ENCODE peak calls at places on chromosomes 16 and 17, in eight cellular contexts. One of them, this sample, is unnamed.

GRCh38 chr17:78884148-78884870 is 18.7 kb downstream of the CEP295NL start:
- DNase-seq in NCI-H510A treated with DMSO at 0.1 percent for 48 hours: no peak
- DNase-seq in endothelial cell of umbilical vein: no peak
- DNase-seq in iPS-NIHi11: peak; percentile 39
- DNase-seq in foreskin fibroblast: peak; percentile 62
- DNase-seq in AG09319: no peak
- DNase-seq in NCI-H1694 treated with DMSO at 0.1 percent for 48 hours: no peak
- DNase-seq in stimulated activated naive B cell treated with anti-CD40 and anti-IgM and Interleukin-4, amounts not matched to agents 10 μg/mL and 1 μg/mL and 100 μg/mL, for 72 hours: no peak
- DNase-seq in this sample: no peak

GRCh38 chr16:89764711-89765201 is 43.4 kb downstream of the ZNF276 start:
- DNase-seq in NCI-H1694 treated with DMSO at 0.1 percent for 48 hours: no peak
- DNase-seq in endothelial cell of umbilical vein: no peak
- DNase-seq in AG09319: no peak
- DNase-seq in foreskin fibroblast: no peak
- DNase-seq in NCI-H510A treated with DMSO at 0.1 percent for 48 hours: no peak
- DNase-seq in stimulated activated naive B cell treated with anti-CD40 and anti-IgM and Interleukin-4, amounts not matched to agents 10 μg/mL and 1 μg/mL and 100 μg/mL, for 72 hours: peak; percentile 67
- DNase-seq in iPS-NIHi11: no peak
- DNase-seq in this sample: peak; percentile 24

GRCh38 chr17:8611671-8612298 is 18.7 kb downstream of the MYH10 start:
- DNase-seq in stimulated activated naive B cell treated with anti-CD40 and anti-IgM and Interleukin-4, amounts not matched to agents 10 μg/mL and 1 μg/mL and 100 μg/mL, for 72 hours: no peak
- DNase-seq in iPS-NIHi11: no peak
- DNase-seq in endothelial cell of umbilical vein: no peak
- DNase-seq in AG09319: no peak
- DNase-seq in foreskin fibroblast: peak; percentile 57
- DNase-seq in NCI-H510A treated with DMSO at 0.1 percent for 48 hours: no peak
- DNase-seq in NCI-H1694 treated with DMSO at 0.1 percent for 48 hours: no peak
- DNase-seq in this sample: peak; percentile 11

GRCh38 chr17:82678265-82678891 is 20.1 kb downstream of the RAB40B start:
- DNase-seq in foreskin fibroblast: no peak
- DNase-seq in endothelial cell of umbilical vein: no peak
- DNase-seq in AG09319: no peak
- DNase-seq in iPS-NIHi11: no peak
- DNase-seq in stimulated activated naive B cell treated with anti-CD40 and anti-IgM and Interleukin-4, amounts not matched to agents 10 μg/mL and 1 μg/mL and 100 μg/mL, for 72 hours: no peak
- DNase-seq in NCI-H510A treated with DMSO at 0.1 percent for 48 hours: no peak
- DNase-seq in NCI-H1694 treated with DMSO at 0.1 percent for 48 hours: no peak
- DNase-seq in this sample: no peak

GRCh38 chr16:80816372-80816771 is 12.0 kb upstream of the CDYL2 start:
- DNase-seq in stimulated activated naive B cell treated with anti-CD40 and anti-IgM and Interleukin-4, amounts not matched to agents 10 μg/mL and 1 μg/mL and 100 μg/mL, for 72 hours: no peak
- DNase-seq in foreskin fibroblast: no peak
- DNase-seq in endothelial cell of umbilical vein: no peak
- DNase-seq in NCI-H1694 treated with DMSO at 0.1 percent for 48 hours: no peak
- DNase-seq in iPS-NIHi11: no peak
- DNase-seq in AG09319: no peak
- DNase-seq in NCI-H510A treated with DMSO at 0.1 percent for 48 hours: no peak
- DNase-seq in this sample: no peak

GRCh38 chr16:53098526-53099317 is 43.9 kb downstream of the CHD9 start:
- DNase-seq in NCI-H510A treated with DMSO at 0.1 percent for 48 hours: peak; percentile 63
- DNase-seq in NCI-H1694 treated with DMSO at 0.1 percent for 48 hours: peak; percentile 61
- DNase-seq in iPS-NIHi11: peak; percentile 39
- DNase-seq in foreskin fibroblast: peak; percentile 97
- DNase-seq in AG09319: no peak
- DNase-seq in endothelial cell of umbilical vein: peak; percentile 95
- DNase-seq in stimulated activated naive B cell treated with anti-CD40 and anti-IgM and Interleukin-4, amounts not matched to agents 10 μg/mL and 1 μg/mL and 100 μg/mL, for 72 hours: peak; percentile 77
- DNase-seq in this sample: peak; percentile 96

GRCh38 chr17:42340691-42341127 is 47.5 kb downstream of the STAT3 start:
- DNase-seq in stimulated activated naive B cell treated with anti-CD40 and anti-IgM and Interleukin-4, amounts not matched to agents 10 μg/mL and 1 μg/mL and 100 μg/mL, for 72 hours: no peak
- DNase-seq in endothelial cell of umbilical vein: no peak
- DNase-seq in NCI-H510A treated with DMSO at 0.1 percent for 48 hours: no peak
- DNase-seq in iPS-NIHi11: no peak
- DNase-seq in NCI-H1694 treated with DMSO at 0.1 percent for 48 hours: no peak
- DNase-seq in AG09319: no peak
- DNase-seq in foreskin fibroblast: peak; percentile 18
- DNase-seq in this sample: no peak

GRCh38 chr17:52982331-52982730 is 823.8 kb upstream of the CA10 start:
- DNase-seq in endothelial cell of umbilical vein: no peak
- DNase-seq in iPS-NIHi11: no peak
- DNase-seq in foreskin fibroblast: no peak
- DNase-seq in NCI-H510A treated with DMSO at 0.1 percent for 48 hours: no peak
- DNase-seq in stimulated activated naive B cell treated with anti-CD40 and anti-IgM and Interleukin-4, amounts not matched to agents 10 μg/mL and 1 μg/mL and 100 μg/mL, for 72 hours: no peak
- DNase-seq in AG09319: no peak
- DNase-seq in NCI-H1694 treated with DMSO at 0.1 percent for 48 hours: no peak
- DNase-seq in this sample: no peak

GRCh38 chr16:87342978-87343752 is 26.0 kb upstream of the C16orf95 start:
- DNase-seq in foreskin fibroblast: no peak
- DNase-seq in iPS-NIHi11: no peak
- DNase-seq in stimulated activated naive B cell treated with anti-CD40 and anti-IgM and Interleukin-4, amounts not matched to agents 10 μg/mL and 1 μg/mL and 100 μg/mL, for 72 hours: no peak
- DNase-seq in AG09319: no peak
- DNase-seq in endothelial cell of umbilical vein: no peak
- DNase-seq in NCI-H510A treated with DMSO at 0.1 percent for 48 hours: no peak
- DNase-seq in NCI-H1694 treated with DMSO at 0.1 percent for 48 hours: no peak
- DNase-seq in this sample: no peak

GRCh38 chr17:68782829-68783228 is 172.4 kb downstream of the ABCA8 start:
- DNase-seq in NCI-H510A treated with DMSO at 0.1 percent for 48 hours: no peak
- DNase-seq in stimulated activated naive B cell treated with anti-CD40 and anti-IgM and Interleukin-4, amounts not matched to agents 10 μg/mL and 1 μg/mL and 100 μg/mL, for 72 hours: no peak
- DNase-seq in foreskin fibroblast: peak; percentile 87
- DNase-seq in iPS-NIHi11: no peak
- DNase-seq in NCI-H1694 treated with DMSO at 0.1 percent for 48 hours: no peak
- DNase-seq in endothelial cell of umbilical vein: no peak
- DNase-seq in AG09319: peak; percentile 88
- DNase-seq in this sample: peak; percentile 97

GRCh38 chr16:68972720-68973119 is 129.4 kb downstream of the TANGO6 start:
- DNase-seq in foreskin fibroblast: peak; percentile 80
- DNase-seq in stimulated activated naive B cell treated with anti-CD40 and anti-IgM and Interleukin-4, amounts not matched to agents 10 μg/mL and 1 μg/mL and 100 μg/mL, for 72 hours: no peak
- DNase-seq in AG09319: no peak
- DNase-seq in NCI-H1694 treated with DMSO at 0.1 percent for 48 hours: peak; percentile 26
- DNase-seq in iPS-NIHi11: peak; percentile 67
- DNase-seq in endothelial cell of umbilical vein: peak; percentile 81
- DNase-seq in NCI-H510A treated with DMSO at 0.1 percent for 48 hours: peak; percentile 62
- DNase-seq in this sample: peak; percentile 39

GRCh38 chr16:89949121-89949742 is 677 bp downstream of the DEF8 start:
- DNase-seq in stimulated activated naive B cell treated with anti-CD40 and anti-IgM and Interleukin-4, amounts not matched to agents 10 μg/mL and 1 μg/mL and 100 μg/mL, for 72 hours: no peak
- DNase-seq in foreskin fibroblast: peak; percentile 16
- DNase-seq in endothelial cell of umbilical vein: no peak
- DNase-seq in NCI-H1694 treated with DMSO at 0.1 percent for 48 hours: no peak
- DNase-seq in AG09319: no peak
- DNase-seq in iPS-NIHi11: no peak
- DNase-seq in NCI-H510A treated with DMSO at 0.1 percent for 48 hours: no peak
- DNase-seq in this sample: no peak

GRCh38 chr17:47702391-47702995 is 8.5 kb downstream of the TBKBP1 start:
- DNase-seq in foreskin fibroblast: no peak
- DNase-seq in endothelial cell of umbilical vein: no peak
- DNase-seq in NCI-H510A treated with DMSO at 0.1 percent for 48 hours: no peak
- DNase-seq in stimulated activated naive B cell treated with anti-CD40 and anti-IgM and Interleukin-4, amounts not matched to agents 10 μg/mL and 1 μg/mL and 100 μg/mL, for 72 hours: no peak
- DNase-seq in AG09319: no peak
- DNase-seq in NCI-H1694 treated with DMSO at 0.1 percent for 48 hours: no peak
- DNase-seq in iPS-NIHi11: no peak
- DNase-seq in this sample: no peak

GRCh38 chr17:177762-178161 is 3.7 kb downstream of the DOC2B start:
- DNase-seq in iPS-NIHi11: no peak
- DNase-seq in stimulated activated naive B cell treated with anti-CD40 and anti-IgM and Interleukin-4, amounts not matched to agents 10 μg/mL and 1 μg/mL and 100 μg/mL, for 72 hours: no peak
- DNase-seq in NCI-H510A treated with DMSO at 0.1 percent for 48 hours: no peak
- DNase-seq in endothelial cell of umbilical vein: no peak
- DNase-seq in AG09319: no peak
- DNase-seq in foreskin fibroblast: no peak
- DNase-seq in NCI-H1694 treated with DMSO at 0.1 percent for 48 hours: no peak
- DNase-seq in this sample: no peak

GRCh38 chr16:85077039-85077438 is 35.2 kb downstream of the CIBAR2 start:
- DNase-seq in endothelial cell of umbilical vein: no peak
- DNase-seq in AG09319: no peak
- DNase-seq in foreskin fibroblast: no peak
- DNase-seq in iPS-NIHi11: no peak
- DNase-seq in stimulated activated naive B cell treated with anti-CD40 and anti-IgM and Interleukin-4, amounts not matched to agents 10 μg/mL and 1 μg/mL and 100 μg/mL, for 72 hours: no peak
- DNase-seq in NCI-H1694 treated with DMSO at 0.1 percent for 48 hours: no peak
- DNase-seq in NCI-H510A treated with DMSO at 0.1 percent for 48 hours: no peak
- DNase-seq in this sample: no peak

GRCh38 chr17:67980456-67980855 is 15.8 kb downstream of the C17orf58 start:
- DNase-seq in AG09319: no peak
- DNase-seq in stimulated activated naive B cell treated with anti-CD40 and anti-IgM and Interleukin-4, amounts not matched to agents 10 μg/mL and 1 μg/mL and 100 μg/mL, for 72 hours: no peak
- DNase-seq in iPS-NIHi11: no peak
- DNase-seq in endothelial cell of umbilical vein: no peak
- DNase-seq in NCI-H1694 treated with DMSO at 0.1 percent for 48 hours: no peak
- DNase-seq in foreskin fibroblast: no peak
- DNase-seq in NCI-H510A treated with DMSO at 0.1 percent for 48 hours: no peak
- DNase-seq in this sample: no peak

GRCh38 chr16:9138731-9139501 is 47.5 kb downstream of the HAPSTR1 start:
- DNase-seq in stimulated activated naive B cell treated with anti-CD40 and anti-IgM and Interleukin-4, amounts not matched to agents 10 μg/mL and 1 μg/mL and 100 μg/mL, for 72 hours: peak; percentile 52
- DNase-seq in iPS-NIHi11: peak; percentile 80
- DNase-seq in AG09319: no peak
- DNase-seq in NCI-H510A treated with DMSO at 0.1 percent for 48 hours: peak; percentile 40
- DNase-seq in NCI-H1694 treated with DMSO at 0.1 percent for 48 hours: peak; percentile 61
- DNase-seq in endothelial cell of umbilical vein: peak; percentile 60
- DNase-seq in foreskin fibroblast: peak; percentile 84
- DNase-seq in this sample: peak; percentile 51

GRCh38 chr17:33523577-33523981 is 230.5 kb upstream of the ASIC2 start:
- DNase-seq in NCI-H1694 treated with DMSO at 0.1 percent for 48 hours: no peak
- DNase-seq in endothelial cell of umbilical vein: no peak
- DNase-seq in iPS-NIHi11: no peak
- DNase-seq in AG09319: no peak
- DNase-seq in foreskin fibroblast: no peak
- DNase-seq in NCI-H510A treated with DMSO at 0.1 percent for 48 hours: no peak
- DNase-seq in stimulated activated naive B cell treated with anti-CD40 and anti-IgM and Interleukin-4, amounts not matched to agents 10 μg/mL and 1 μg/mL and 100 μg/mL, for 72 hours: no peak
- DNase-seq in this sample: no peak

GRCh38 chr17:81044764-81045589 is 10.0 kb downstream of the BAIAP2 start:
- DNase-seq in foreskin fibroblast: peak; percentile 77
- DNase-seq in AG09319: peak; percentile 39
- DNase-seq in iPS-NIHi11: no peak
- DNase-seq in NCI-H1694 treated with DMSO at 0.1 percent for 48 hours: no peak
- DNase-seq in endothelial cell of umbilical vein: peak; percentile 85
- DNase-seq in stimulated activated naive B cell treated with anti-CD40 and anti-IgM and Interleukin-4, amounts not matched to agents 10 μg/mL and 1 μg/mL and 100 μg/mL, for 72 hours: no peak
- DNase-seq in NCI-H510A treated with DMSO at 0.1 percent for 48 hours: peak; percentile 69
- DNase-seq in this sample: peak; percentile 63

GRCh38 chr16:66923247-66923851 is 2.0 kb downstream of the RRAD start:
- DNase-seq in NCI-H1694 treated with DMSO at 0.1 percent for 48 hours: peak; percentile 81
- DNase-seq in NCI-H510A treated with DMSO at 0.1 percent for 48 hours: no peak
- DNase-seq in endothelial cell of umbilical vein: no peak
- DNase-seq in foreskin fibroblast: no peak
- DNase-seq in iPS-NIHi11: no peak
- DNase-seq in AG09319: no peak
- DNase-seq in stimulated activated naive B cell treated with anti-CD40 and anti-IgM and Interleukin-4, amounts not matched to agents 10 μg/mL and 1 μg/mL and 100 μg/mL, for 72 hours: no peak
- DNase-seq in this sample: no peak

GRCh38 chr17:60641810-60642220 is 35.8 kb upstream of the BCAS3 start:
- DNase-seq in foreskin fibroblast: peak; percentile 84
- DNase-seq in endothelial cell of umbilical vein: peak; percentile 87
- DNase-seq in NCI-H1694 treated with DMSO at 0.1 percent for 48 hours: peak; percentile 79
- DNase-seq in AG09319: peak; percentile 29
- DNase-seq in stimulated activated naive B cell treated with anti-CD40 and anti-IgM and Interleukin-4, amounts not matched to agents 10 μg/mL and 1 μg/mL and 100 μg/mL, for 72 hours: peak; percentile 35
- DNase-seq in NCI-H510A treated with DMSO at 0.1 percent for 48 hours: peak; percentile 95
- DNase-seq in iPS-NIHi11: peak; percentile 75
- DNase-seq in this sample: peak; percentile 68

GRCh38 chr16:26645629-26646028 is 421.1 kb upstream of the C16orf82 start:
- DNase-seq in NCI-H1694 treated with DMSO at 0.1 percent for 48 hours: no peak
- DNase-seq in iPS-NIHi11: peak; percentile 66
- DNase-seq in foreskin fibroblast: no peak
- DNase-seq in AG09319: no peak
- DNase-seq in stimulated activated naive B cell treated with anti-CD40 and anti-IgM and Interleukin-4, amounts not matched to agents 10 μg/mL and 1 μg/mL and 100 μg/mL, for 72 hours: no peak
- DNase-seq in endothelial cell of umbilical vein: no peak
- DNase-seq in NCI-H510A treated with DMSO at 0.1 percent for 48 hours: no peak
- DNase-seq in this sample: no peak

GRCh38 chr16:88344411-88345030 is 38.2 kb upstream of the ZNF469 start:
- DNase-seq in NCI-H510A treated with DMSO at 0.1 percent for 48 hours: no peak
- DNase-seq in iPS-NIHi11: no peak
- DNase-seq in endothelial cell of umbilical vein: no peak
- DNase-seq in AG09319: no peak
- DNase-seq in NCI-H1694 treated with DMSO at 0.1 percent for 48 hours: no peak
- DNase-seq in stimulated activated naive B cell treated with anti-CD40 and anti-IgM and Interleukin-4, amounts not matched to agents 10 μg/mL and 1 μg/mL and 100 μg/mL, for 72 hours: no peak
- DNase-seq in foreskin fibroblast: no peak
- DNase-seq in this sample: no peak

GRCh38 chr16:3780570-3780969 is 63.2 kb upstream of the TRAP1 start:
- DNase-seq in NCI-H510A treated with DMSO at 0.1 percent for 48 hours: no peak
- DNase-seq in NCI-H1694 treated with DMSO at 0.1 percent for 48 hours: peak; percentile 13
- DNase-seq in iPS-NIHi11: no peak
- DNase-seq in foreskin fibroblast: peak; percentile 30
- DNase-seq in endothelial cell of umbilical vein: peak; percentile 34
- DNase-seq in stimulated activated naive B cell treated with anti-CD40 and anti-IgM and Interleukin-4, amounts not matched to agents 10 μg/mL and 1 μg/mL and 100 μg/mL, for 72 hours: no peak
- DNase-seq in AG09319: no peak
- DNase-seq in this sample: peak; percentile 21

GRCh38 chr17:16814439-16814838 is 124.4 kb downstream of the CCDC144A start:
- DNase-seq in NCI-H1694 treated with DMSO at 0.1 percent for 48 hours: peak; percentile 79
- DNase-seq in NCI-H510A treated with DMSO at 0.1 percent for 48 hours: no peak
- DNase-seq in AG09319: no peak
- DNase-seq in endothelial cell of umbilical vein: no peak
- DNase-seq in foreskin fibroblast: no peak
- DNase-seq in stimulated activated naive B cell treated with anti-CD40 and anti-IgM and Interleukin-4, amounts not matched to agents 10 μg/mL and 1 μg/mL and 100 μg/mL, for 72 hours: no peak
- DNase-seq in iPS-NIHi11: peak; percentile 10
- DNase-seq in this sample: no peak

GRCh38 chr16:28839899-28840298 is 6.2 kb downstream of the TUFM start:
- DNase-seq in endothelial cell of umbilical vein: no peak
- DNase-seq in foreskin fibroblast: peak; percentile 21
- DNase-seq in stimulated activated naive B cell treated with anti-CD40 and anti-IgM and Interleukin-4, amounts not matched to agents 10 μg/mL and 1 μg/mL and 100 μg/mL, for 72 hours: no peak
- DNase-seq in NCI-H510A treated with DMSO at 0.1 percent for 48 hours: no peak
- DNase-seq in NCI-H1694 treated with DMSO at 0.1 percent for 48 hours: no peak
- DNase-seq in AG09319: no peak
- DNase-seq in iPS-NIHi11: no peak
- DNase-seq in this sample: peak; percentile 51

GRCh38 chr16:56603589-56603988 is 4.8 kb upstream of the MT2A start:
- DNase-seq in foreskin fibroblast: peak; percentile 66
- DNase-seq in iPS-NIHi11: peak; percentile 54
- DNase-seq in stimulated activated naive B cell treated with anti-CD40 and anti-IgM and Interleukin-4, amounts not matched to agents 10 μg/mL and 1 μg/mL and 100 μg/mL, for 72 hours: no peak
- DNase-seq in NCI-H510A treated with DMSO at 0.1 percent for 48 hours: peak; percentile 43
- DNase-seq in NCI-H1694 treated with DMSO at 0.1 percent for 48 hours: no peak
- DNase-seq in AG09319: no peak
- DNase-seq in endothelial cell of umbilical vein: peak; percentile 51
- DNase-seq in this sample: peak; percentile 41

GRCh38 chr16:14013571-14014283 is 57.4 kb upstream of the MRTFB start:
- DNase-seq in NCI-H1694 treated with DMSO at 0.1 percent for 48 hours: peak; percentile 76
- DNase-seq in endothelial cell of umbilical vein: peak; percentile 17
- DNase-seq in NCI-H510A treated with DMSO at 0.1 percent for 48 hours: peak; percentile 84
- DNase-seq in iPS-NIHi11: peak; percentile 38
- DNase-seq in foreskin fibroblast: peak; percentile 98
- DNase-seq in stimulated activated naive B cell treated with anti-CD40 and anti-IgM and Interleukin-4, amounts not matched to agents 10 μg/mL and 1 μg/mL and 100 μg/mL, for 72 hours: no peak
- DNase-seq in AG09319: peak; percentile 96
- DNase-seq in this sample: peak; percentile 98

GRCh38 chr16:75045424-75045823 is 46.6 kb downstream of the ZNRF1 start:
- DNase-seq in endothelial cell of umbilical vein: no peak
- DNase-seq in NCI-H510A treated with DMSO at 0.1 percent for 48 hours: no peak
- DNase-seq in AG09319: no peak
- DNase-seq in iPS-NIHi11: no peak
- DNase-seq in NCI-H1694 treated with DMSO at 0.1 percent for 48 hours: no peak
- DNase-seq in stimulated activated naive B cell treated with anti-CD40 and anti-IgM and Interleukin-4, amounts not matched to agents 10 μg/mL and 1 μg/mL and 100 μg/mL, for 72 hours: no peak
- DNase-seq in foreskin fibroblast: no peak
- DNase-seq in this sample: no peak

GRCh38 chr17:65953316-65954147 is 238.4 kb downstream of the CEP112 start:
- DNase-seq in endothelial cell of umbilical vein: no peak
- DNase-seq in foreskin fibroblast: no peak
- DNase-seq in AG09319: no peak
- DNase-seq in stimulated activated naive B cell treated with anti-CD40 and anti-IgM and Interleukin-4, amounts not matched to agents 10 μg/mL and 1 μg/mL and 100 μg/mL, for 72 hours: no peak
- DNase-seq in iPS-NIHi11: no peak
- DNase-seq in NCI-H1694 treated with DMSO at 0.1 percent for 48 hours: no peak
- DNase-seq in NCI-H510A treated with DMSO at 0.1 percent for 48 hours: no peak
- DNase-seq in this sample: no peak

This sample was measured in fibroblast of gingiva.